ENCODE peak calls at places on chromosomes 3 and 15, in four cellular contexts. One of them, this sample, is unnamed.

GRCh38 chr3:123327956-123328850 is 120.7 kb downstream of the ADCY5 start:
- DNase-seq in nephron progenitor cell: no peak
- DNase-seq in CD8-positive, alpha-beta T cell: no peak
- DNase-seq in HuH-7: no peak
- DNase-seq in this sample: no peak

GRCh38 chr15:39140060-39140604 is 440.7 kb upstream of the THBS1 start:
- DNase-seq in nephron progenitor cell: no peak
- DNase-seq in CD8-positive, alpha-beta T cell: no peak
- DNase-seq in HuH-7: no peak
- DNase-seq in this sample: peak; percentile 52

GRCh38 chr3:9247361-9248231 is 1.9 kb downstream of the SRGAP3 start:
- DNase-seq in nephron progenitor cell: no peak
- DNase-seq in CD8-positive, alpha-beta T cell: no peak
- DNase-seq in HuH-7: no peak
- DNase-seq in this sample: peak; percentile 42

GRCh38 chr3:87088984-87089841 is 98.3 kb upstream of the VGLL3 start:
- DNase-seq in nephron progenitor cell: no peak
- DNase-seq in CD8-positive, alpha-beta T cell: no peak
- DNase-seq in HuH-7: no peak
- DNase-seq in this sample: no peak

GRCh38 chr3:23183731-23184130 is 19.4 kb upstream of the UBE2E2 start:
- DNase-seq in nephron progenitor cell: peak; percentile 27
- DNase-seq in CD8-positive, alpha-beta T cell: no peak
- DNase-seq in HuH-7: peak; percentile 34
- DNase-seq in this sample: peak; percentile 79

GRCh38 chr3:2354702-2355101 is 256.0 kb downstream of the CNTN4 start:
- DNase-seq in nephron progenitor cell: no peak
- DNase-seq in CD8-positive, alpha-beta T cell: no peak
- DNase-seq in HuH-7: no peak
- DNase-seq in this sample: peak; percentile 80

GRCh38 chr3:169071003-169071402 is 592.5 kb downstream of the MECOM start:
- DNase-seq in nephron progenitor cell: no peak
- DNase-seq in CD8-positive, alpha-beta T cell: no peak
- DNase-seq in HuH-7: no peak
- DNase-seq in this sample: no peak

GRCh38 chr3:193870376-193871092 is 265.4 kb upstream of the HES1 start:
- DNase-seq in nephron progenitor cell: no peak
- DNase-seq in CD8-positive, alpha-beta T cell: no peak
- DNase-seq in HuH-7: no peak
- DNase-seq in this sample: peak; percentile 81

GRCh38 chr3:66413151-66413751 is 87.6 kb downstream of the LRIG1 start:
- DNase-seq in nephron progenitor cell: no peak
- DNase-seq in CD8-positive, alpha-beta T cell: no peak
- DNase-seq in HuH-7: no peak
- DNase-seq in this sample: no peak

GRCh38 chr3:150449169-150449721 is 41.1 kb downstream of the TSC22D2 start:
- DNase-seq in nephron progenitor cell: no peak
- DNase-seq in CD8-positive, alpha-beta T cell: no peak
- DNase-seq in HuH-7: no peak
- DNase-seq in this sample: peak; percentile 56

GRCh38 chr3:127556565-127556964 is 34.0 kb downstream of the TPRA1 start:
- DNase-seq in nephron progenitor cell: no peak
- DNase-seq in CD8-positive, alpha-beta T cell: no peak
- DNase-seq in HuH-7: peak; percentile 43
- DNase-seq in this sample: no peak

GRCh38 chr15:92787116-92787515 is 113.0 kb upstream of the CHD2 start:
- DNase-seq in nephron progenitor cell: no peak
- DNase-seq in CD8-positive, alpha-beta T cell: no peak
- DNase-seq in HuH-7: no peak
- DNase-seq in this sample: no peak

GRCh38 chr3:98967758-98968157 is 66.3 kb upstream of the DCBLD2 start:
- DNase-seq in nephron progenitor cell: no peak
- DNase-seq in CD8-positive, alpha-beta T cell: no peak
- DNase-seq in HuH-7: no peak
- DNase-seq in this sample: no peak

GRCh38 chr3:128237348-128238099 is 84.2 kb downstream of the EEFSEC start:
- DNase-seq in nephron progenitor cell: no peak
- DNase-seq in CD8-positive, alpha-beta T cell: no peak
- DNase-seq in HuH-7: no peak
- DNase-seq in this sample: no peak

This sample was measured in MCF 10A.